ENCODE peak calls at places on chromosomes 6 and 20, in seven cellular contexts. X is AG04450, M is psoas muscle, L is endothelial cell of umbilical vein, Z is pancreas, I is lower lobe of right lung, H is K562. O is an unnamed sample.

GRCh38 chr6:43093361-43094289 is 17.5 kb downstream of the PTK7 start:
- DNase-seq in H (peak; percentile 82), L (peak; percentile 57), M (peak; percentile 64), I (no peak), Z (no peak), X (no peak), O (no peak)

GRCh38 chr6:114581293-114581692 is 238.5 kb upstream of the HS3ST5 start:
- DNase-seq in M (no peak), L (no peak), Z (no peak), I (no peak), H (no peak), X (no peak), O (no peak)

GRCh38 chr6:63649269-63649668 is 13.7 kb downstream of the PHF3 start:
- DNase-seq in L (no peak), M (no peak), X (no peak), I (no peak), Z (no peak), H (no peak), O (no peak)

GRCh38 chr20:50309280-50309763 is 118.7 kb downstream of the CEBPB start:
- DNase-seq in L (no peak), H (no peak), I (no peak), Z (no peak), M (no peak), X (no peak), O (no peak)

GRCh38 chr6:36139431-36139830 is 9.1 kb downstream of the MAPK13 start:
- DNase-seq in Z (no peak), I (no peak), X (no peak), M (no peak), L (no peak), H (peak; percentile 65), O (peak; percentile 36)

GRCh38 chr20:5122861-5123260 is 3.1 kb upstream of the PCNA start:
- DNase-seq in I (no peak), X (no peak), Z (no peak), L (no peak), M (no peak), H (peak; percentile 69), O (no peak)

GRCh38 chr6:7198833-7199800 is 91.4 kb downstream of the RREB1 start:
- DNase-seq in L (no peak), I (no peak), Z (no peak), M (no peak), H (peak; percentile 94), X (no peak), O (no peak)

GRCh38 chr20:2206957-2207769 is 88.6 kb upstream of the TGM3 start:
- DNase-seq in I (peak; percentile 86), M (peak; percentile 84), Z (peak; percentile 90), H (peak; percentile 38), L (peak; percentile 53), X (no peak), O (peak; percentile 77)

GRCh38 chr20:34427784-34428183 is 64.7 kb downstream of the ITCH start:
- DNase-seq in X (no peak), I (no peak), Z (no peak), L (no peak), H (no peak), M (no peak), O (no peak)

GRCh38 chr6:5997420-5998093 is 9.2 kb downstream of the NRN1 start:
- DNase-seq in M (peak; percentile 56), L (peak; percentile 49), Z (no peak), I (peak; percentile 68), X (no peak), H (no peak), O (peak; percentile 36)

GRCh38 chr6:52394251-52394666 is 25.9 kb upstream of the EFHC1 start:
- DNase-seq in H (no peak), X (no peak), I (no peak), L (no peak), M (no peak), Z (no peak), O (no peak)

GRCh38 chr6:139027620-139028182 is 844 bp upstream of the ABRACL start:
- DNase-seq in I (no peak), Z (no peak), X (no peak), L (peak; percentile 52), H (no peak), M (no peak), O (peak; percentile 13)

GRCh38 chr20:57384953-57385761 is 6.0 kb upstream of the RBM38 start:
- DNase-seq in M (peak; percentile 43), I (no peak), H (no peak), Z (no peak), X (no peak), L (no peak), O (no peak)

GRCh38 chr6:146950351-146950835 is 253.8 kb upstream of the STXBP5 start:
- DNase-seq in X (no peak), H (peak; percentile 55), L (peak; percentile 57), Z (no peak), M (no peak), I (no peak), O (no peak)

GRCh38 chr6:131894735-131895424 is 56.3 kb downstream of the CCN2 start:
- DNase-seq in Z (no peak), L (no peak), H (no peak), I (no peak), M (no peak), X (no peak), O (no peak)

GRCh38 chr6:25056130-25056529 is 120.4 kb upstream of the RIPOR2 start:
- DNase-seq in I (peak; percentile 56), L (no peak), Z (no peak), M (no peak), X (no peak), H (no peak), O (no peak)

GRCh38 chr6:79431469-79431868 is 105.8 kb downstream of the LCA5 start:
- DNase-seq in Z (no peak), M (no peak), H (peak; percentile 26), X (no peak), L (no peak), I (no peak), O (peak; percentile 7)

GRCh38 chr20:34954905-34955231 is 738 bp downstream of the GSS start:
- DNase-seq in H (peak; percentile 76), L (no peak), M (peak; percentile 80), X (no peak), Z (no peak), I (no peak), O (peak; percentile 43)

GRCh38 chr20:21615617-21616080 is 89.8 kb upstream of the PAX1 start:
- DNase-seq in M (peak; percentile 64), L (peak; percentile 39), H (peak; percentile 53), Z (peak; percentile 74), X (no peak), I (peak; percentile 55), O (peak; percentile 87)

GRCh38 chr6:138844203-138844602 is 48.3 kb downstream of the ECT2L start:
- DNase-seq in Z (no peak), M (peak; percentile 64), H (no peak), I (no peak), X (peak; percentile 1), L (no peak), O (peak; percentile 80)

GRCh38 chr6:39791850-39792500 is at the start of gene DAAM2:
- DNase-seq in H (no peak), X (no peak), M (peak; percentile 78), I (peak; percentile 72), Z (peak; percentile 86), L (peak; percentile 22), O (peak; percentile 64)

GRCh38 chr6:107114213-107114871 is 973 bp downstream of the BEND3 start:
- DNase-seq in H (peak; percentile 88), M (peak; percentile 93), X (peak; percentile 53), L (peak; percentile 78), I (peak; percentile 92), Z (peak; percentile 97), O (peak; percentile 90)

GRCh38 chr20:10231290-10231689 is 12.7 kb downstream of the SNAP25 start:
- DNase-seq in I (no peak), Z (no peak), H (no peak), L (no peak), M (no peak), X (no peak), O (no peak)

GRCh38 chr20:10221022-10221421 is 2.4 kb downstream of the SNAP25 start:
- DNase-seq in X (no peak), H (no peak), M (no peak), I (no peak), Z (no peak), L (no peak), O (no peak)

GRCh38 chr20:10228330-10228729 is 9.7 kb downstream of the SNAP25 start:
- DNase-seq in X (no peak), I (no peak), L (no peak), Z (no peak), M (no peak), H (no peak), O (no peak)

GRCh38 chr20:10219993-10220750 is 1.5 kb downstream of the SNAP25 start:
- DNase-seq in M (no peak), H (no peak), I (no peak), Z (no peak), L (no peak), X (no peak), O (no peak)

GRCh38 chr20:10225439-10226080 is 6.9 kb downstream of the SNAP25 start:
- DNase-seq in H (peak; percentile 31), M (no peak), Z (no peak), L (no peak), I (no peak), X (no peak), O (peak; percentile 25)
- TF ChIP-seq CTCF in H (peak; percentile 27), M (no peak), Z (no peak), L (no peak), I (no peak), X (peak; percentile 41), O (peak; percentile 47)

GRCh38 chr6:169169941-169170582 is 83.6 kb downstream of the THBS2 start:
- DNase-seq in L (no peak), M (no peak), X (no peak), Z (no peak), H (no peak), I (no peak), O (no peak)

GRCh38 chr6:169168706-169169105 is 84.9 kb downstream of the THBS2 start:
- DNase-seq in H (no peak), I (no peak), L (no peak), X (no peak), Z (no peak), M (no peak), O (no peak)

GRCh38 chr6:169168302-169168630 is 85.4 kb downstream of the THBS2 start:
- DNase-seq in H (no peak), Z (no peak), X (no peak), L (no peak), I (no peak), M (no peak), O (peak; percentile 43)

GRCh38 chr6:169170583-169170955 is 83.1 kb downstream of the THBS2 start:
- DNase-seq in H (no peak), L (no peak), M (no peak), I (no peak), Z (no peak), X (no peak), O (no peak)

GRCh38 chr6:169169375-169169774 is 84.3 kb downstream of the THBS2 start:
- DNase-seq in X (no peak), I (no peak), H (no peak), L (no peak), Z (no peak), M (no peak), O (no peak)
- H3K27ac ChIP-seq in X (no peak overlapping the region), I (no peak overlapping the region), H (no peak overlapping the region), L (no peak overlapping the region), Z (no peak overlapping the region), M (no peak overlapping the region), O (no peak overlapping the region)

GRCh38 chr20:478949-479429 is 16.7 kb upstream of the TBC1D20 start:
- DNase-seq in Z (no peak), I (no peak), L (peak; percentile 70), H (peak; percentile 67), M (no peak), X (peak; percentile 42), O (peak; percentile 79)
- TF ChIP-seq CTCF in Z (peak; percentile 39), I (peak; percentile 65), L (peak; percentile 40), H (peak; percentile 65), M (peak; percentile 66), X (peak; percentile 63), O (peak; percentile 70)

GRCh38 chr20:1130849-1131248 is 12.4 kb downstream of the PSMF1 start:
- DNase-seq in Z (no peak), L (no peak), I (peak; percentile 80), M (peak; percentile 62), X (no peak), H (no peak), O (no peak)
- H3K27ac ChIP-seq in Z (no peak overlapping the region), L (no peak overlapping the region), I (peak overlapping the region; percentile 4), M (no peak overlapping the region), X (no peak overlapping the region), H (no peak overlapping the region), O (no peak overlapping the region)